ENCODE peak calls at places on chromosome X, in eight cellular contexts. One of them, this sample, is unnamed. For H3K4me1, the result is how much of the 10 kb centered on the place peaks cover.

GRCh38 chrX:115297189-115297588 is 7.7 kb downstream of the LUZP4 start:
- DNase-seq in IMR-90: no peak
- DNase-seq in H9: no peak
- DNase-seq in neural progenitor cell: no peak
- DNase-seq in endothelial cell of umbilical vein: no peak
- DNase-seq in mesenchymal stem cell: no peak
- DNase-seq in mammary epithelial cell: no peak
- DNase-seq in Karpas-422: no peak
- DNase-seq in this sample: no peak

GRCh38 chrX:21738145-21738949 is 19.6 kb downstream of the SMPX start:
- DNase-seq in endothelial cell of umbilical vein: no peak
- DNase-seq in mammary epithelial cell: no peak
- DNase-seq in H9: peak
- DNase-seq in IMR-90: no peak
- DNase-seq in mesenchymal stem cell: no peak
- DNase-seq in neural progenitor cell: peak
- DNase-seq in Karpas-422: no peak
- DNase-seq in this sample: no peak

GRCh38 chrX:119981286-119982070 is 37.9 kb upstream of the NKAP start:
- DNase-seq in endothelial cell of umbilical vein: peak
- DNase-seq in IMR-90: peak
- DNase-seq in mesenchymal stem cell: peak
- DNase-seq in H9: peak
- DNase-seq in mammary epithelial cell: peak
- DNase-seq in Karpas-422: peak
- DNase-seq in neural progenitor cell: peak
- DNase-seq in this sample: peak

GRCh38 chrX:40283981-40284380 is 186.2 kb upstream of the BCOR start:
- DNase-seq in mammary epithelial cell: no peak
- DNase-seq in H9: no peak
- DNase-seq in endothelial cell of umbilical vein: no peak
- DNase-seq in mesenchymal stem cell: no peak
- DNase-seq in IMR-90: no peak
- DNase-seq in neural progenitor cell: no peak
- DNase-seq in Karpas-422: no peak
- DNase-seq in this sample: no peak

GRCh38 chrX:11352296-11352741 is 59.1 kb downstream of the AMELX start:
- DNase-seq in neural progenitor cell: no peak
- DNase-seq in mammary epithelial cell: no peak
- DNase-seq in Karpas-422: no peak
- DNase-seq in mesenchymal stem cell: no peak
- DNase-seq in IMR-90: no peak
- DNase-seq in endothelial cell of umbilical vein: no peak
- DNase-seq in H9: no peak
- DNase-seq in this sample: no peak

GRCh38 chrX:45803383-45803921 is 602.8 kb upstream of the DIPK2B start:
- DNase-seq in mammary epithelial cell: peak
- DNase-seq in Karpas-422: no peak
- DNase-seq in neural progenitor cell: no peak
- DNase-seq in H9: no peak
- DNase-seq in IMR-90: peak
- DNase-seq in endothelial cell of umbilical vein: peak
- DNase-seq in mesenchymal stem cell: peak
- DNase-seq in this sample: no peak

GRCh38 chrX:274904-275475 is 6.2 kb upstream of the PLCXD1 start:
- DNase-seq in mammary epithelial cell: no peak
- DNase-seq in neural progenitor cell: peak
- DNase-seq in H9: peak
- DNase-seq in IMR-90: no peak
- DNase-seq in endothelial cell of umbilical vein: no peak
- DNase-seq in mesenchymal stem cell: peak
- DNase-seq in Karpas-422: no peak
- DNase-seq in this sample: peak

GRCh38 chrX:119647552-119648420 is 41.6 kb upstream of the NKRF start:
- DNase-seq in mesenchymal stem cell: no peak
- DNase-seq in endothelial cell of umbilical vein: no peak
- DNase-seq in IMR-90: no peak
- DNase-seq in Karpas-422: no peak
- DNase-seq in H9: no peak
- DNase-seq in neural progenitor cell: no peak
- DNase-seq in mammary epithelial cell: no peak
- DNase-seq in this sample: no peak

GRCh38 chrX:8749697-8750096 is 17.8 kb upstream of the ANOS1 start:
- DNase-seq in IMR-90: no peak
- DNase-seq in H9: no peak
- DNase-seq in mammary epithelial cell: no peak
- DNase-seq in endothelial cell of umbilical vein: no peak
- DNase-seq in neural progenitor cell: no peak
- DNase-seq in Karpas-422: no peak
- DNase-seq in mesenchymal stem cell: no peak
- DNase-seq in this sample: no peak

GRCh38 chrX:81202989-81203388 is 1.1 kb downstream of the SH3BGRL start:
- DNase-seq in IMR-90: no peak
- DNase-seq in endothelial cell of umbilical vein: no peak
- DNase-seq in mesenchymal stem cell: no peak
- DNase-seq in neural progenitor cell: no peak
- DNase-seq in Karpas-422: peak
- DNase-seq in mammary epithelial cell: no peak
- DNase-seq in H9: no peak
- DNase-seq in this sample: no peak

GRCh38 chrX:118770133-118770760 is 42.8 kb downstream of the IL13RA1 start:
- DNase-seq in endothelial cell of umbilical vein: no peak
- DNase-seq in IMR-90: no peak
- DNase-seq in Karpas-422: no peak
- DNase-seq in mesenchymal stem cell: no peak
- DNase-seq in neural progenitor cell: no peak
- DNase-seq in H9: no peak
- DNase-seq in mammary epithelial cell: no peak
- DNase-seq in this sample: no peak

GRCh38 chrX:313546-313945 is 5.0 kb downstream of the GTPBP6 start:
- DNase-seq in H9: no peak
- DNase-seq in mesenchymal stem cell: no peak
- DNase-seq in endothelial cell of umbilical vein: no peak
- DNase-seq in Karpas-422: no peak
- DNase-seq in IMR-90: no peak
- DNase-seq in neural progenitor cell: no peak
- DNase-seq in mammary epithelial cell: no peak
- DNase-seq in this sample: no peak

GRCh38 chrX:40035726-40036125 is 62.0 kb downstream of the BCOR start:
- DNase-seq in mesenchymal stem cell: no peak
- DNase-seq in IMR-90: no peak
- DNase-seq in Karpas-422: no peak
- DNase-seq in mammary epithelial cell: no peak
- DNase-seq in endothelial cell of umbilical vein: no peak
- DNase-seq in neural progenitor cell: no peak
- DNase-seq in H9: no peak
- DNase-seq in this sample: no peak

GRCh38 chrX:43970528-43970927 is 2.7 kb downstream of the NDP start:
- DNase-seq in IMR-90: peak
- DNase-seq in neural progenitor cell: no peak
- DNase-seq in Karpas-422: no peak
- DNase-seq in mammary epithelial cell: peak
- DNase-seq in H9: no peak
- DNase-seq in endothelial cell of umbilical vein: no peak
- DNase-seq in mesenchymal stem cell: no peak
- DNase-seq in this sample: no peak

GRCh38 chrX:11557120-11557519 is 108.6 kb downstream of the ARHGAP6 start:
- DNase-seq in IMR-90: peak
- DNase-seq in Karpas-422: no peak
- DNase-seq in mesenchymal stem cell: peak
- DNase-seq in endothelial cell of umbilical vein: no peak
- DNase-seq in H9: no peak
- DNase-seq in mammary epithelial cell: peak
- DNase-seq in neural progenitor cell: no peak
- DNase-seq in this sample: no peak

GRCh38 chrX:25726539-25726938 is 411.6 kb upstream of the MAGEB18 start:
- DNase-seq in mesenchymal stem cell: no peak
- DNase-seq in Karpas-422: no peak
- DNase-seq in endothelial cell of umbilical vein: no peak
- DNase-seq in mammary epithelial cell: no peak
- DNase-seq in neural progenitor cell: no peak
- DNase-seq in IMR-90: no peak
- DNase-seq in H9: no peak
- DNase-seq in this sample: no peak

GRCh38 chrX:56764153-56764974 is 35.3 kb downstream of the NBDY start:
- DNase-seq in endothelial cell of umbilical vein: peak
- DNase-seq in Karpas-422: peak
- DNase-seq in neural progenitor cell: peak
- DNase-seq in mammary epithelial cell: peak
- DNase-seq in H9: peak
- DNase-seq in mesenchymal stem cell: peak
- DNase-seq in IMR-90: peak
- DNase-seq in this sample: peak

GRCh38 chrX:7996414-7996813 is 69.2 kb upstream of the PNPLA4 start:
- DNase-seq in mammary epithelial cell: peak
- DNase-seq in H9: no peak
- DNase-seq in IMR-90: peak
- DNase-seq in endothelial cell of umbilical vein: peak
- DNase-seq in mesenchymal stem cell: peak
- DNase-seq in neural progenitor cell: peak
- DNase-seq in Karpas-422: peak
- DNase-seq in this sample: peak

GRCh38 chrX:1529756-1530155 is 7.2 kb downstream of the P2RY8 start:
- DNase-seq in neural progenitor cell: no peak
- DNase-seq in endothelial cell of umbilical vein: no peak
- DNase-seq in IMR-90: no peak
- DNase-seq in H9: no peak
- DNase-seq in Karpas-422: no peak
- DNase-seq in mesenchymal stem cell: no peak
- DNase-seq in mammary epithelial cell: no peak
- DNase-seq in this sample: no peak

GRCh38 chrX:103017542-103017941 is 46.4 kb downstream of the BEX1 start:
- DNase-seq in Karpas-422: no peak
- DNase-seq in H9: no peak
- DNase-seq in endothelial cell of umbilical vein: no peak
- DNase-seq in neural progenitor cell: no peak
- DNase-seq in mesenchymal stem cell: no peak
- DNase-seq in mammary epithelial cell: no peak
- DNase-seq in IMR-90: no peak
- DNase-seq in this sample: no peak

DNA sequence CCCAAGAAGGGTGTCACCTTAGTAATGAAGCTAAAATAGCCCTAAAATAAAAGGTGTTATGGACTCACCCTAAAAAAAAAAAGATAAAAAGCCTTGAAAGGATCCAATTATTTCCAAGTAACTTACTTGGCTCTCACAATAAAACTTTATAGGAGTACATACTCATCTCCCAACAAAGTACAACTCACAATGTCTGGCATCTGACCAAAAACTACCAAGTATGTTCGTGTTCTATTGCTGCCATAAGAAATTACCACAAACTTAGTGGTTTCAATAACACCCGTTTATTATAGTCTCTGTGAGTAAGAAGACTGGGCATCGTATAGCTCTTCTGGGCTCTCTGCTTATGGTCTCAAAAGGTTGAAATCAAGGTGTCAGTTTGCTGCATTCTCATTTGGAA is 51.0 kb downstream of the BEX1 start:
- DNase-seq in mesenchymal stem cell: no peak
- DNase-seq in H9: no peak
- DNase-seq in mammary epithelial cell: peak
- DNase-seq in neural progenitor cell: no peak
- DNase-seq in Karpas-422: no peak
- DNase-seq in endothelial cell of umbilical vein: no peak
- DNase-seq in IMR-90: no peak
- DNase-seq in this sample: no peak
- H3K27ac ChIP-seq in mesenchymal stem cell: no peak
- H3K27ac ChIP-seq in H9: no peak
- H3K27ac ChIP-seq in mammary epithelial cell: no peak
- H3K27ac ChIP-seq in neural progenitor cell: no peak
- H3K27ac ChIP-seq in Karpas-422: no peak
- H3K27ac ChIP-seq in endothelial cell of umbilical vein: no peak
- H3K27ac ChIP-seq in IMR-90: no peak
- H3K27ac ChIP-seq in this sample: no peak

GRCh38 chrX:66009231-66009845 is 30.5 kb downstream of the VSIG4 start:
- DNase-seq in IMR-90: no peak
- DNase-seq in mammary epithelial cell: no peak
- DNase-seq in endothelial cell of umbilical vein: no peak
- DNase-seq in H9: no peak
- DNase-seq in mesenchymal stem cell: no peak
- DNase-seq in neural progenitor cell: no peak
- DNase-seq in Karpas-422: no peak
- DNase-seq in this sample: no peak
- H3K4me1 ChIP-seq in IMR-90: under half
- H3K4me1 ChIP-seq in mammary epithelial cell: under half
- H3K4me1 ChIP-seq in endothelial cell of umbilical vein: under half
- H3K4me1 ChIP-seq in H9: under half
- H3K4me1 ChIP-seq in mesenchymal stem cell: under half
- H3K4me1 ChIP-seq in neural progenitor cell: under half
- H3K4me1 ChIP-seq in Karpas-422: under half
- H3K4me1 ChIP-seq in this sample: under half

GRCh38 chrX:2732649-2733048 is 19.2 kb upstream of the XG start:
- DNase-seq in neural progenitor cell: no peak
- DNase-seq in IMR-90: no peak
- DNase-seq in mammary epithelial cell: no peak
- DNase-seq in H9: no peak
- DNase-seq in Karpas-422: no peak
- DNase-seq in endothelial cell of umbilical vein: no peak
- DNase-seq in mesenchymal stem cell: no peak
- DNase-seq in this sample: no peak

GRCh38 chrX:2732076-2732475 is 19.8 kb upstream of the XG start:
- DNase-seq in neural progenitor cell: no peak
- DNase-seq in IMR-90: no peak
- DNase-seq in endothelial cell of umbilical vein: no peak
- DNase-seq in mesenchymal stem cell: no peak
- DNase-seq in mammary epithelial cell: no peak
- DNase-seq in H9: no peak
- DNase-seq in Karpas-422: no peak
- DNase-seq in this sample: no peak

DNA sequence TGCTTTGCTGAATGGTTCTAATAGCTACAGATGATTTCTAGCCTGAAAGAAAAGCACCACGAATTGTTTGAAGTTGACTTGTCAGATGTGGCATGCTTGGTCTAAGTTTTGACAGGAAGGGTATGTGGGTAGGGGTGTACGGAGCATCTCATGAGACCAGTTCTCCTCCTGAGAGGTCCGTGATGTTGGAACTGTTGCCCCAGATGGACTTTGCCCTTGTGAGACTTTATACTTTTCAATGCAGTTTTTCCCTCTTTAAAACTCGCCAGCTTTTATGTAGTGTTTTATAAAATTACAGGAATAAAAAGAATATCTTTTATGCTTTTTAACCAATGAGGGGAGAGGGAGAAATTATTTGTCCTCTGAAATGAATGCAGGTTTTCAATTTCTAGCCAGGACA is 16.6 kb upstream of the XG start:
- DNase-seq in IMR-90: no peak
- DNase-seq in neural progenitor cell: no peak
- DNase-seq in mammary epithelial cell: no peak
- DNase-seq in mesenchymal stem cell: no peak
- DNase-seq in endothelial cell of umbilical vein: no peak
- DNase-seq in Karpas-422: no peak
- DNase-seq in H9: no peak
- DNase-seq in this sample: no peak
- H3K9ac ChIP-seq in IMR-90: no peak
- H3K9ac ChIP-seq in neural progenitor cell: no peak
- H3K9ac ChIP-seq in mammary epithelial cell: no peak
- H3K9ac ChIP-seq in mesenchymal stem cell: no peak
- H3K9ac ChIP-seq in endothelial cell of umbilical vein: no peak
- H3K9ac ChIP-seq in Karpas-422: no peak
- H3K9ac ChIP-seq in H9: no peak
- H3K9ac ChIP-seq in this sample: no peak

DNA sequence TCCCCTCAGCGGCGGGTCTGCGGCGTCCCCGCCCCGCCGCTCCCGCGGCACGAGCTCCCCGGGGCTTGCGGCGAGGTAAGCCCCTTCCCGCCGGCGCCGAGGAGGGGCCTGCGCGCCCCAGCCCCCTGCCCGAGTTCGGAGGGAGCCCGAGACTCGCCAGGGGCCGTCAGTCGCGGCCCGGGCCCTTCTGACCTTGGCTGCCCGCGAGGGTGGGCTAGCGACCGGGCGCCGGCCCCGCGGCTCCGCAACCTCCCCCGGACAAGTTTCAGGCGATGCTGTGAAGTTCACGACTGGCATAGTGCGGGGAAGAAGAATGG is 554 bp downstream of the CDKL5 start:
- DNase-seq in Karpas-422: no peak
- DNase-seq in endothelial cell of umbilical vein: no peak
- DNase-seq in mammary epithelial cell: no peak
- DNase-seq in neural progenitor cell: no peak
- DNase-seq in mesenchymal stem cell: no peak
- DNase-seq in H9: no peak
- DNase-seq in IMR-90: no peak
- DNase-seq in this sample: no peak
- H3K27ac ChIP-seq in Karpas-422: no peak
- H3K27ac ChIP-seq in endothelial cell of umbilical vein: no peak
- H3K27ac ChIP-seq in mammary epithelial cell: peak
- H3K27ac ChIP-seq in neural progenitor cell: no peak
- H3K27ac ChIP-seq in mesenchymal stem cell: no peak
- H3K27ac ChIP-seq in H9: no peak
- H3K27ac ChIP-seq in IMR-90: peak
- H3K27ac ChIP-seq in this sample: no peak

This sample was measured in colonic mucosa.